ENCODE peak calls at places on chromosomes 3 and 15, in nine cellular contexts. L is spleen, K is endothelial cell of umbilical vein, C is body of pancreas, Q is PC-3, W is osteoblast, G is left ventricle myocardium inferior, R is neural progenitor cell, P is HCT116. D is an unnamed sample. For H3K9me3, the result is how much of the 10 kb centered on the place peaks cover.

GRCh38 chr3:147963711-147964110 is 554.5 kb downstream of the ZIC1 start:
- DNase-seq in L (no peak), K (no peak), C (no peak), Q (no peak), W (no peak), G (no peak), R (no peak), P (no peak), D (no peak)

GRCh38 chr3:66053009-66053782 is 14.5 kb upstream of the MAGI1 start:
- DNase-seq in L (no peak), K (no peak), C (peak), Q (no peak), W (no peak), G (peak), R (no peak), P (no peak), D (peak)

GRCh38 chr15:60004019-60004845 is at the start of gene FOXB1:
- DNase-seq in L (no peak), K (no peak), C (no peak), Q (no peak), W (peak), G (no peak), R (peak), P (no peak), D (no peak)

GRCh38 chr3:8318002-8318649 is 183.5 kb upstream of the LMCD1 start:
- DNase-seq in L (no peak), K (no peak), C (no peak), Q (peak), W (no peak), G (no peak), R (no peak), P (no peak), D (no peak)

GRCh38 chr15:52247481-52247880 is 48.1 kb downstream of the MYO5C start:
- DNase-seq in L (no peak), K (no peak), C (no peak), Q (no peak), W (no peak), G (no peak), R (no peak), P (no peak), D (no peak)

GRCh38 chr3:137772231-137772617 is 8.1 kb downstream of the SOX14 start:
- DNase-seq in L (no peak), K (no peak), C (no peak), Q (no peak), W (no peak), G (no peak), R (no peak), P (no peak), D (no peak)

GRCh38 chr3:49244589-49245205 is 32.3 kb downstream of the C3orf62 start:
- DNase-seq in L (no peak), K (no peak), C (peak), Q (peak), W (no peak), G (no peak), R (no peak), P (no peak), D (no peak)

GRCh38 chr15:48149858-48150257 is 28.2 kb downstream of the MYEF2 start:
- DNase-seq in L (no peak), K (peak), C (no peak), Q (peak), W (no peak), G (no peak), R (no peak), P (no peak), D (no peak)

GRCh38 chr3:117898722-117899121 is 1135.9 kb downstream of the IGSF11 start:
- DNase-seq in L (no peak), K (peak), C (peak), Q (peak), W (no peak), G (no peak), R (peak), P (peak), D (no peak)

GRCh38 chr15:81133782-81134461 is at the start of gene CFAP161:
- DNase-seq in L (no peak), K (peak), C (peak), Q (no peak), W (peak), G (peak), R (peak), P (peak), D (peak)

GRCh38 chr3:152554980-152555379 is 280.0 kb upstream of the P2RY1 start:
- DNase-seq in L (no peak), K (peak), C (no peak), Q (no peak), W (peak), G (no peak), R (no peak), P (no peak), D (no peak)

GRCh38 chr3:107124885-107125284 is 252.4 kb upstream of the CCDC54 start:
- DNase-seq in L (no peak), K (no peak), C (no peak), Q (peak), W (no peak), G (peak), R (no peak), P (no peak), D (no peak)

GRCh38 chr3:109050591-109051167 is 67.3 kb downstream of the MORC1 start:
- DNase-seq in L (no peak), K (peak), C (peak), Q (peak), W (peak), G (no peak), R (peak), P (peak), D (no peak)

GRCh38 chr3:85387913-85388510 is 429.2 kb downstream of the CADM2 start:
- DNase-seq in L (no peak), K (no peak), C (no peak), Q (no peak), W (no peak), G (no peak), R (no peak), P (no peak), D (no peak)

GRCh38 chr3:16697437-16698258 is 92.4 kb upstream of the DAZL start:
- DNase-seq in L (peak), K (no peak), C (no peak), Q (peak), W (peak), G (no peak), R (peak), P (no peak), D (no peak)

GRCh38 chr3:34256021-34256420 is 457.6 kb downstream of the PDCD6IP start:
- DNase-seq in L (no peak), K (no peak), C (no peak), Q (peak), W (no peak), G (no peak), R (no peak), P (no peak), D (no peak)

GRCh38 chr3:180362081-180362480 is 239.9 kb upstream of the TTC14 start:
- DNase-seq in L (no peak), K (no peak), C (no peak), Q (no peak), W (no peak), G (no peak), R (no peak), P (no peak), D (no peak)

GRCh38 chr3:115788921-115789470 is 165.7 kb downstream of the GAP43 start:
- DNase-seq in L (no peak), K (no peak), C (no peak), Q (peak), W (peak), G (no peak), R (no peak), P (peak), D (no peak)

GRCh38 chr3:155110996-155111901 is 31.1 kb downstream of the MME start:
- DNase-seq in L (no peak), K (no peak), C (no peak), Q (no peak), W (no peak), G (no peak), R (no peak), P (peak), D (no peak)

GRCh38 chr15:66232267-66232625 is 21.3 kb downstream of the MEGF11 start:
- DNase-seq in L (no peak), K (no peak), C (no peak), Q (no peak), W (no peak), G (no peak), R (no peak), P (no peak), D (no peak)

GRCh38 chr15:31034152-31034551 is 42.7 kb upstream of the MTMR10 start:
- DNase-seq in L (no peak), K (no peak), C (no peak), Q (peak), W (no peak), G (no peak), R (no peak), P (no peak), D (no peak)

GRCh38 chr15:67240235-67241131 is 14.0 kb downstream of the AAGAB start:
- DNase-seq in L (no peak), K (peak), C (peak), Q (peak), W (no peak), G (no peak), R (no peak), P (peak), D (peak)
- H3K9me3 ChIP-seq in L (under half), K (under half), C (under half), Q (under half), W (under half), G (under half), R (under half), P (under half), D (under half)

GRCh38 chr3:24151595-24151994 is 206.5 kb downstream of the NR1D2 start:
- DNase-seq in L (no peak), K (no peak), C (no peak), Q (no peak), W (no peak), G (no peak), R (no peak), P (no peak), D (no peak)

GRCh38 chr3:24145481-24145880 is 200.4 kb downstream of the NR1D2 start:
- DNase-seq in L (no peak), K (no peak), C (no peak), Q (peak), W (no peak), G (no peak), R (no peak), P (no peak), D (no peak)

GRCh38 chr3:24145981-24146822 is 201.1 kb downstream of the NR1D2 start:
- DNase-seq in L (no peak), K (no peak), C (no peak), Q (peak), W (peak), G (no peak), R (no peak), P (no peak), D (no peak)

GRCh38 chr3:24154003-24154695 is 209.1 kb downstream of the NR1D2 start:
- DNase-seq in L (no peak), K (no peak), C (no peak), Q (no peak), W (no peak), G (no peak), R (no peak), P (no peak), D (no peak)

DNA sequence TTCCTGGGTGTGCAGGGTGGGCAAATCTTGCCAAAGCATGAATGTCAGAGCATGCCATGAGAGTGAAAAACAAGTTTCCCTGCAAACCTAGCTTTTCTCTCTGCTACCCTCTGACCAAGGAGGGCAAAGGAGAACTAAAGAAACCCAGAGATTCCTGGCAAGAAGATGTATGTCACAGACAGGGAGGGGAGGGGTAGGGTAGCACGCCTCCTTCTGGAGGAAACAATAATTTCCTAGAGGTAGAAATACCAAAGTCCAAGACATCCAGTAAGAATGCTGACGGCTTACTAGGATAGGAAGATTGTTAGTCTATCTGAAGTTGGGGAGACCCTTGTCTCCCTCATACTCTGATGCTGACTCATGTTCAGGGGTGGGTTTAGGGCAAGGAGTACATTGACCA is 203.9 kb downstream of the NR1D2 start:
- DNase-seq in L (no peak), K (no peak), C (no peak), Q (peak), W (no peak), G (no peak), R (peak), P (no peak), D (no peak)
- H3K4me3 ChIP-seq in L (no peak), K (no peak), C (no peak), Q (no peak), W (no peak), G (no peak), R (no peak), P (no peak), D (no peak)

GRCh38 chr3:174633342-174633741 is 225.8 kb upstream of the NAALADL2 start:
- DNase-seq in L (no peak), K (no peak), C (no peak), Q (no peak), W (peak), G (no peak), R (no peak), P (no peak), D (no peak)
- H3K9me3 ChIP-seq in L (under half), K (under half), C (under half), Q (under half), W (under half), G (under half), R (under half), P (under half), D (under half)

GRCh38 chr15:38257676-38258075 is 5.0 kb downstream of the SPRED1 start:
- DNase-seq in L (no peak), K (no peak), C (no peak), Q (no peak), W (no peak), G (no peak), R (no peak), P (no peak), D (no peak)

GRCh38 chr15:38254065-38254883 is 1.6 kb downstream of the SPRED1 start:
- DNase-seq in L (peak), K (peak), C (peak), Q (peak), W (peak), G (no peak), R (peak), P (peak), D (peak)

GRCh38 chr15:38253448-38253847 is 812 bp downstream of the SPRED1 start:
- DNase-seq in L (no peak), K (peak), C (peak), Q (peak), W (peak), G (no peak), R (peak), P (peak), D (peak)

GRCh38 chr15:38252481-38253311 is at the start of gene SPRED1:
- DNase-seq in L (peak), K (peak), C (peak), Q (peak), W (peak), G (peak), R (peak), P (no peak), D (peak)

DNA sequence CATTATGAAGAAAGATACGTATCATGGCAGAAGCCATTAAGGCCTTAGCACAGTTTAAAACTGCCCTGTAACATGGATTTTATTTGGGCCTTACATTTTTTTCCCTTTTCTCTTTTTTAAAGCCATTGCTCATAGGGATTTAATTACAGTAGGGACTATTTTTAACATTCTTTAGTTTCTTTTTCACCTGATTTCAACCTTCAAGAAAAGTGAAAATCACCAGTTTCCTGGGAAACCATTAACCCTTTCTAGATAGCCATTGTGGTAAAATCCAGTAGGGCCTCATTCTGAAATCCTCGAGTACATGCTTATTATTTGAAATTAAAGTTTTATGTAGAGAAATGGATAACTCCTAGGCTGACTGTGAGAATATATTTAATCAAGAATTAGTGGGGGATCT is 3.1 kb downstream of the SPRED1 start:
- DNase-seq in L (no peak), K (no peak), C (no peak), Q (no peak), W (peak), G (no peak), R (no peak), P (no peak), D (no peak)
- H3K4me3 ChIP-seq in L (no peak), K (no peak), C (no peak), Q (peak), W (peak), G (peak), R (peak), P (no peak), D (peak)